ENCODE peak calls at places on chromosomes 1 and 21, in four cellular contexts. One of them, this sample, is unnamed.

GRCh38 chr1:77984629-77985028 is 5.8 kb upstream of the FUBP1 start:
- DNase-seq in K562: no peak
- DNase-seq in HepG2: no peak
- DNase-seq in GM12878: no peak
- DNase-seq in this sample: no peak

GRCh38 chr1:116538527-116538926 is 32.3 kb downstream of the CD58 start:
- DNase-seq in K562: no peak
- DNase-seq in HepG2: peak; percentile 71
- DNase-seq in GM12878: no peak
- DNase-seq in this sample: no peak

GRCh38 chr21:25862596-25862995 is 127.8 kb downstream of the GABPA start:
- DNase-seq in K562: peak; percentile 55
- DNase-seq in HepG2: peak; percentile 12
- DNase-seq in GM12878: no peak
- DNase-seq in this sample: no peak

GRCh38 chr1:117000142-117000541 is 1.4 kb upstream of the CD101 start:
- DNase-seq in K562: no peak
- DNase-seq in HepG2: no peak
- DNase-seq in GM12878: no peak
- DNase-seq in this sample: no peak

GRCh38 chr1:169928438-169929209 is 34.9 kb upstream of the SCYL3 start:
- DNase-seq in K562: peak; percentile 60
- DNase-seq in HepG2: peak; percentile 33
- DNase-seq in GM12878: no peak
- DNase-seq in this sample: peak; percentile 28

GRCh38 chr1:150877220-150877516 is 769 bp upstream of the ARNT start:
- DNase-seq in K562: peak; percentile 25
- DNase-seq in HepG2: peak; percentile 5
- DNase-seq in GM12878: no peak
- DNase-seq in this sample: no peak

GRCh38 chr1:60989745-60990718 is 92.3 kb upstream of the NFIA start:
- DNase-seq in K562: no peak
- DNase-seq in HepG2: no peak
- DNase-seq in GM12878: no peak
- DNase-seq in this sample: peak; percentile 50

GRCh38 chr1:210293191-210293607 is 35.5 kb upstream of the HHAT start:
- DNase-seq in K562: no peak
- DNase-seq in HepG2: no peak
- DNase-seq in GM12878: no peak
- DNase-seq in this sample: no peak

GRCh38 chr1:50949286-50949982 is 10.6 kb downstream of the FAF1 start:
- DNase-seq in K562: no peak
- DNase-seq in HepG2: no peak
- DNase-seq in GM12878: no peak
- DNase-seq in this sample: no peak

GRCh38 chr1:228320394-228320793 is 86.2 kb downstream of the TRIM11 start:
- DNase-seq in K562: no peak
- DNase-seq in HepG2: no peak
- DNase-seq in GM12878: no peak
- DNase-seq in this sample: no peak

GRCh38 chr1:187715483-187715882 is 886.7 kb downstream of the PLA2G4A start:
- DNase-seq in K562: no peak
- DNase-seq in HepG2: no peak
- DNase-seq in GM12878: no peak
- DNase-seq in this sample: no peak

GRCh38 chr1:232280910-232281309 is 349.0 kb downstream of the SIPA1L2 start:
- DNase-seq in K562: no peak
- DNase-seq in HepG2: no peak
- DNase-seq in GM12878: no peak
- DNase-seq in this sample: no peak

GRCh38 chr1:145710291-145711027 is 3.3 kb upstream of the PDZK1 start:
- DNase-seq in K562: no peak
- DNase-seq in HepG2: no peak
- DNase-seq in GM12878: no peak
- DNase-seq in this sample: no peak

GRCh38 chr1:168603501-168604107 is 27.2 kb downstream of the XCL1 start:
- DNase-seq in K562: peak; percentile 76
- DNase-seq in HepG2: peak; percentile 60
- DNase-seq in GM12878: peak; percentile 7
- DNase-seq in this sample: peak; percentile 66

GRCh38 chr1:229229721-229230135 is 41.2 kb upstream of the RAB4A start:
- DNase-seq in K562: no peak
- DNase-seq in HepG2: peak; percentile 62
- DNase-seq in GM12878: no peak
- DNase-seq in this sample: no peak

GRCh38 chr1:61124078-61124477 is 41.7 kb downstream of the NFIA start:
- DNase-seq in K562: no peak
- DNase-seq in HepG2: no peak
- DNase-seq in GM12878: no peak
- DNase-seq in this sample: no peak

GRCh38 chr1:103788377-103788776 is 38.7 kb downstream of the AMY1C start:
- DNase-seq in K562: no peak
- DNase-seq in HepG2: no peak
- DNase-seq in GM12878: no peak
- DNase-seq in this sample: no peak

GRCh38 chr1:204341380-204341779 is 18.3 kb downstream of the PLEKHA6 start:
- DNase-seq in K562: no peak
- DNase-seq in HepG2: peak; percentile 16
- DNase-seq in GM12878: no peak
- DNase-seq in this sample: no peak

GRCh38 chr21:31366825-31367224 is 22.8 kb upstream of the TIAM1 start:
- DNase-seq in K562: no peak
- DNase-seq in HepG2: no peak
- DNase-seq in GM12878: no peak
- DNase-seq in this sample: no peak

GRCh38 chr1:17553970-17554369 is 14.5 kb downstream of the ARHGEF10L start:
- DNase-seq in K562: no peak
- DNase-seq in HepG2: no peak
- DNase-seq in GM12878: peak; percentile 9
- DNase-seq in this sample: no peak

GRCh38 chr1:24085546-24085945 is 26.4 kb downstream of the MYOM3 start:
- DNase-seq in K562: no peak
- DNase-seq in HepG2: no peak
- DNase-seq in GM12878: no peak
- DNase-seq in this sample: no peak

GRCh38 chr1:229664133-229664689 is 38.2 kb downstream of the URB2 start:
- DNase-seq in K562: peak; percentile 21
- DNase-seq in HepG2: no peak
- DNase-seq in GM12878: peak; percentile 69
- DNase-seq in this sample: peak; percentile 46

GRCh38 chr1:248343451-248343850 is 5.1 kb upstream of the OR14C36 start:
- DNase-seq in K562: no peak
- DNase-seq in HepG2: no peak
- DNase-seq in GM12878: no peak
- DNase-seq in this sample: no peak

GRCh38 chr1:14668448-14669029 is 70.1 kb downstream of the KAZN start:
- DNase-seq in K562: no peak
- DNase-seq in HepG2: no peak
- DNase-seq in GM12878: no peak
- DNase-seq in this sample: no peak

GRCh38 chr1:61051455-61052392 is 30.6 kb upstream of the NFIA start:
- DNase-seq in K562: peak; percentile 56
- DNase-seq in HepG2: no peak
- DNase-seq in GM12878: no peak
- DNase-seq in this sample: no peak

GRCh38 chr1:177170756-177171535 is at the start of gene BRINP2:
- DNase-seq in K562: no peak
- DNase-seq in HepG2: no peak
- DNase-seq in GM12878: no peak
- DNase-seq in this sample: peak; percentile 91

GRCh38 chr1:161733526-161733925 is 12.2 kb downstream of the FCRLB start:
- DNase-seq in K562: no peak
- DNase-seq in HepG2: no peak
- DNase-seq in GM12878: no peak
- DNase-seq in this sample: no peak

GRCh38 chr1:84930831-84931230 is 37.8 kb upstream of the LPAR3 start:
- DNase-seq in K562: no peak
- DNase-seq in HepG2: no peak
- DNase-seq in GM12878: no peak
- DNase-seq in this sample: no peak

GRCh38 chr1:154352581-154353459 is 27.5 kb downstream of the ATP8B2 start:
- DNase-seq in K562: peak; percentile 87
- DNase-seq in HepG2: no peak
- DNase-seq in GM12878: no peak
- DNase-seq in this sample: peak; percentile 63

GRCh38 chr1:80064524-80064923 is 1058.0 kb upstream of the ADGRL4 start:
- DNase-seq in K562: no peak
- DNase-seq in HepG2: no peak
- DNase-seq in GM12878: no peak
- DNase-seq in this sample: no peak

GRCh38 chr1:169745015-169745861 is 11.4 kb upstream of the SELE start:
- DNase-seq in K562: no peak
- DNase-seq in HepG2: peak; percentile 97
- DNase-seq in GM12878: no peak
- DNase-seq in this sample: no peak

GRCh38 chr1:6756455-6756854 is 28.8 kb upstream of the CAMTA1 start:
- DNase-seq in K562: no peak
- DNase-seq in HepG2: no peak
- DNase-seq in GM12878: no peak
- DNase-seq in this sample: no peak
- TF ChIP-seq MXI1 in K562: no peak
- TF ChIP-seq MXI1 in HepG2: no peak
- TF ChIP-seq MXI1 in GM12878: no peak
- TF ChIP-seq MXI1 in this sample: no peak

GRCh38 chr1:219991511-219991810 is 54.8 kb downstream of the EPRS1 start:
- DNase-seq in K562: no peak
- DNase-seq in HepG2: no peak
- DNase-seq in GM12878: no peak
- DNase-seq in this sample: no peak
- TF ChIP-seq CHD2 in K562: no peak
- TF ChIP-seq CHD2 in HepG2: no peak
- TF ChIP-seq CHD2 in GM12878: no peak
- TF ChIP-seq CHD2 in this sample: no peak

GRCh38 chr1:3912809-3913685 is 13.0 kb upstream of the C1orf174 start:
- DNase-seq in K562: peak; percentile 46
- DNase-seq in HepG2: no peak
- DNase-seq in GM12878: no peak
- DNase-seq in this sample: no peak

GRCh38 chr1:3914911-3915310 is 14.8 kb upstream of the C1orf174 start:
- DNase-seq in K562: no peak
- DNase-seq in HepG2: no peak
- DNase-seq in GM12878: no peak
- DNase-seq in this sample: no peak

GRCh38 chr1:3911981-3912808 is 12.1 kb upstream of the C1orf174 start:
- DNase-seq in K562: no peak
- DNase-seq in HepG2: no peak
- DNase-seq in GM12878: no peak
- DNase-seq in this sample: no peak

GRCh38 chr1:3915551-3916121 is 15.6 kb upstream of the C1orf174 start:
- DNase-seq in K562: no peak
- DNase-seq in HepG2: no peak
- DNase-seq in GM12878: no peak
- DNase-seq in this sample: no peak

DNA sequence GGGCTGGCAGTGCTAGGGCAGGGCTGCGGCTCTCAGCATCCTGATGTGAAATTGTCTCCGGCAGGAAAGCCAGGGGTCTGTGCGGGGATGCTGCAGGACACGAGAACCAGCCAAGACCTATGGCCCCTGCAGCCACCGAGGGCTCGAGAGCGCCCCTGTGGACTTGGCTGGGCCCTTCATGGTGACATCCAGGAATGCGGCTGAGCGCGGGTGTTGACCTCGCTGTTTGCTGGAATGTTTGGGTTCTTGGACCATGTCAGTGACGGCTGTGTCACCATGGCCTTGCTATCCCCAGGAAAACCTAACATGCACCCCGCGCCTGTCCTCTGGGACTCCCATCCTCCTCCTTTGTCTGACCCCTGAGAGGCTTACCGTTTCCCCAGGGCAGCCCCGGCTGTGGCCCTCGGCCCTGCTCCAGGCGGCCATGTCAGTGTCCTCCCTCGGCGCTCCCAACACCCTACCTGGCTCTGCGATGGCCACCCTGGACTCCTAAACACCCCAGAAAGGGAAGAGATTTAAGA is 14.3 kb upstream of the C1orf174 start:
- DNase-seq in K562: no peak
- DNase-seq in HepG2: no peak
- DNase-seq in GM12878: no peak
- DNase-seq in this sample: no peak
- TF ChIP-seq MXI1 in K562: no peak
- TF ChIP-seq MXI1 in HepG2: no peak
- TF ChIP-seq MXI1 in GM12878: no peak
- TF ChIP-seq MXI1 in this sample: no peak

GRCh38 chr21:42384184-42384583 is 11.7 kb downstream of the TMPRSS3 start:
- DNase-seq in K562: no peak
- DNase-seq in HepG2: no peak
- DNase-seq in GM12878: no peak
- DNase-seq in this sample: no peak
- TF ChIP-seq CHD2 in K562: no peak
- TF ChIP-seq CHD2 in HepG2: no peak
- TF ChIP-seq CHD2 in GM12878: no peak
- TF ChIP-seq CHD2 in this sample: no peak

GRCh38 chr21:27466175-27466574 is 499.3 kb upstream of the ADAMTS5 start:
- DNase-seq in K562: no peak
- DNase-seq in HepG2: no peak
- DNase-seq in GM12878: no peak
- DNase-seq in this sample: no peak
- TF ChIP-seq MXI1 in K562: no peak
- TF ChIP-seq MXI1 in HepG2: no peak
- TF ChIP-seq MXI1 in GM12878: no peak
- TF ChIP-seq MXI1 in this sample: no peak

DNA sequence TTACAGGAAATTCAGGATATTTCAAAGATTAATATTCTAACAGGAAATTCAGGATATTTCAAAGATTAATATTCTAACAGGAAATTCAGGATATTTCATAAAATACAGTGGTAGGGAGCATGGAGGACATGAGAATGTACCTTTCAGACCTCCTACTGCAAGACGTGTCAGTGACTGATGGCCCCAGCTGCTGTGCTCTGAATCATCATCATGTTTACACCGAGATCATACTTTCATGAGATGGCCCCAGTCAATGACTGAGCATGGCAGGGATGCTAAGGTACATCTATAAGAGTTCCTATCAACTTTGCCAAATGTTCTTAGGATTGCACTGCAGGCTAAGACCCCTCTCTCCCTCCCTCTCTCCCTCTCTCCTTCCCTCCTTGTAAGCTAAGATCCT is 69.0 kb downstream of the HFM1 start:
- DNase-seq in K562: no peak
- DNase-seq in HepG2: no peak
- DNase-seq in GM12878: no peak
- DNase-seq in this sample: no peak
- TF ChIP-seq CHD2 in K562: no peak
- TF ChIP-seq CHD2 in HepG2: no peak
- TF ChIP-seq CHD2 in GM12878: no peak
- TF ChIP-seq CHD2 in this sample: no peak

GRCh38 chr21:36813071-36813470 is 114.2 kb downstream of the SIM2 start:
- DNase-seq in K562: no peak
- DNase-seq in HepG2: no peak
- DNase-seq in GM12878: no peak
- DNase-seq in this sample: no peak
- TF ChIP-seq MXI1 in K562: no peak
- TF ChIP-seq MXI1 in HepG2: no peak
- TF ChIP-seq MXI1 in GM12878: no peak
- TF ChIP-seq MXI1 in this sample: no peak

GRCh38 chr1:201713093-201713810 is 115.7 kb upstream of the IPO9 start:
- DNase-seq in K562: peak; percentile 61
- DNase-seq in HepG2: no peak
- DNase-seq in GM12878: no peak
- DNase-seq in this sample: no peak
- TF ChIP-seq CHD2 in K562: no peak
- TF ChIP-seq CHD2 in HepG2: no peak
- TF ChIP-seq CHD2 in GM12878: no peak
- TF ChIP-seq CHD2 in this sample: no peak